ENCODE peak calls at places on chromosome 19, in five cellular contexts. Y, F, Z, I and N are unnamed samples.

GRCh38 chr19:10290876-10291553 is 1.3 kb downstream of the ICAM5 start:
- DNase-seq in Z (peak; percentile 32), F (no peak), I (peak; percentile 92), Y (peak; percentile 84), N (no peak)

GRCh38 chr19:35500611-35501010 is 10.3 kb upstream of the KRTDAP start:
- DNase-seq in Y (no peak), F (no peak), I (no peak), Z (no peak), N (no peak)

GRCh38 chr19:31528261-31528660 is 179.0 kb upstream of the TSHZ3 start:
- DNase-seq in F (no peak), I (no peak), Y (no peak), Z (no peak), N (no peak)

GRCh38 chr19:54431255-54431838 is 16.1 kb downstream of the TTYH1 start:
- DNase-seq in F (peak; percentile 41), Y (no peak), I (no peak), Z (peak; percentile 38), N (peak; percentile 40)

GRCh38 chr19:30076101-30076551 is 134.1 kb downstream of the URI1 start:
- DNase-seq in F (no peak), I (peak; percentile 43), Y (peak; percentile 19), Z (no peak), N (no peak)

GRCh38 chr19:16295071-16295470 is 29.6 kb upstream of the KLF2 start:
- DNase-seq in F (no peak), I (no peak), Y (no peak), Z (no peak), N (no peak)

GRCh38 chr19:56097306-56097705 is 23.8 kb downstream of the ZNF787 start:
- DNase-seq in F (no peak), Z (no peak), Y (no peak), I (peak; percentile 67), N (no peak)

GRCh38 chr19:4515732-4516131 is 2.6 kb downstream of the PLIN4 start:
- DNase-seq in I (no peak), F (no peak), Z (no peak), Y (no peak), N (no peak)

GRCh38 chr19:35040826-35041547 is 534 bp upstream of the HPN start:
- DNase-seq in Y (peak; percentile 92), I (peak; percentile 93), F (peak; percentile 48), Z (peak; percentile 100), N (no peak)

GRCh38 chr19:39199025-39199424 is 2.3 kb downstream of the NCCRP1 start:
- DNase-seq in Z (no peak), I (no peak), F (peak; percentile 56), Y (no peak), N (peak; percentile 73)

GRCh38 chr19:13849991-13850909 is 26.7 kb upstream of the NANOS3 start:
- DNase-seq in F (peak; percentile 84), I (peak; percentile 98), Y (peak; percentile 84), Z (peak; percentile 74), N (peak; percentile 62)

GRCh38 chr19:41354343-41354974 is 737 bp upstream of the TGFB1 start:
- DNase-seq in Z (no peak), I (peak; percentile 84), F (no peak), Y (peak; percentile 49), N (no peak)
- H3K4me3 ChIP-seq in Z (peak overlapping the region; percentile 67), I (peak overlapping the region; percentile 89), F (peak overlapping the region; percentile 93), Y (peak overlapping the region; percentile 97), N (peak overlapping the region; percentile 89)

DNA sequence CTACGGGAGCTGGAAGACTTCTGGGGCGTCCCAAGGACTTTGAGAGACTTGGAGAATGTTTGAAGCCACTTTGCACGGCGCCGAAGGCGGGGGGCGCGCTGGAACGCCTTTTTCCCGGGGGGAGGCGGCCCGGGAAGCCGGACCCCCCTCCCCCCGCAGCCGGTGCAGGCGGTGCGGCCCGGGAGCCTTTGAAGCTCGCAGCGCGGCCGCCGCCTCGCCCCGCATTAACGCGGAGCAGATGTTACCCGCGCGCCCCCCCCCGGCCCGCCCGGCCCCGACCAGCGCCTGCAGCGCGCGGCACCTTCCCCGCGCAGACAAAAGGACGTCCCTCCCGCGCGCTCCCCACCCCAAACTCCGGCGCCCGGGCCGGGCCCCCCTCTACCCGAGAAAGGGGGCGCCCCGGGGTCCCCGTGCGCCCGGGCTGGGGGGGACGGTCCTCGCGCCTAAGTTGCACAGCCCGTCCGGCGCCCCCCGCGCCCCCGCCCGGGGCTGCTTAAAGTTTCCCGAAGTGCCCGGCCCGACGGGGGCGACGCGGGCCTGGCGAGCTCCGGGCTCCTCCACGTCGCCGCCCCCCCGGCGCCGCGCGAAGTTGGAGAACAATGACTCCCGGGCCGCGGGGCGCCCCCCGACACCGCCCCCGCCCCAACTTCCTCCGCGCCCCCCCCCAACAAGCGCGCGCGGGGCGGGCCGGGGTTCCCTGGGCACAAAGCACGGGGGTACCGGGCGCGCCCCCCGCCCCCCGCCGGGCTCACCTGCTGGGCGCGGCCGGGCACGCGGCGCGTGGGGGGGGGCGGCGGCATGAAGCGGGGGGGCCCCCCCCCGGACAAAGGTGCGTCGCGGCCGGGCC is 644 bp downstream of the TCF3 start:
- DNase-seq in Z (no peak), Y (no peak), I (peak; percentile 93), F (peak; percentile 26), N (peak; percentile 25)
- TF ChIP-seq CTCF in Z (no peak), Y (no peak), I (no peak), F (no peak), N (no peak)

DNA sequence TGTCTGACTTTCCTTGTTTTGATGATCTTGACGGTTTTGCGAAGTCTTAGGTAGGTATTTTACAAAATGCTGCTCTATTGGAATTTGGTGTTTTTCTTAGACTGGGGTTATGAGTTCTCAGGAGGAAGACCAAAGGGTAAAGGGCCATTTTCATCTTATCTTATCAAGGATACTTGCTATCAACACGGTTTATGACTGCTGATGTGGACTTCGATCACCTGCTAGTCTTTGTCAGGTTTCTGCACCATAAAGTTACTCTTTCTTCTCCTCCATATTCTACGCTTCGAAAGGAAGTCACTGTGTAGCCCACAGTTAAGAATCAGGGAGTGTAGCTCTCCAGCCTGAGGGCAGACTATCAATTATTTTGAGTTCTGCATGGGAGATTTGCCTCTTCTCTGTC is 7.4 kb upstream of the CEBPG start:
- DNase-seq in F (no peak), I (no peak), Z (no peak), Y (no peak), N (no peak)
- H3K4me3 ChIP-seq in F (no peak overlapping the region), I (no peak overlapping the region), Z (no peak overlapping the region), Y (no peak overlapping the region), N (no peak overlapping the region)

GRCh38 chr19:18522124-18522861 is 423 bp upstream of the ELL start:
- DNase-seq in Z (peak; percentile 100), I (peak; percentile 100), Y (peak; percentile 100), F (peak; percentile 100), N (peak; percentile 100)

GRCh38 chr19:18519962-18520847 is 1.7 kb downstream of the ELL start:
- DNase-seq in Z (peak; percentile 94), I (no peak), Y (peak; percentile 73), F (peak; percentile 83), N (peak; percentile 85)

GRCh38 chr19:18521692-18522123 is at the start of gene ELL:
- DNase-seq in F (no peak), I (no peak), Z (peak; percentile 35), Y (no peak), N (no peak)

GRCh38 chr19:18518639-18519038 is 3.2 kb downstream of the ELL start:
- DNase-seq in Y (no peak), Z (no peak), I (no peak), F (no peak), N (no peak)

GRCh38 chr19:18520848-18521691 is 800 bp downstream of the ELL start:
- DNase-seq in I (no peak), F (no peak), Z (peak; percentile 40), Y (peak; percentile 51), N (no peak)
- TF ChIP-seq CTCF in I (no peak), F (no peak), Z (peak; percentile 25), Y (no peak), N (no peak)

GRCh38 chr19:57708641-57709354 is at the start of gene ZNF154:
- DNase-seq in I (peak; percentile 78), Y (peak; percentile 50), F (peak; percentile 84), Z (peak; percentile 47), N (peak; percentile 50)
- H3K4me3 ChIP-seq in I (peak within 1 kb of the TSS; percentile 56), Y (peak within 1 kb of the TSS; percentile 51), F (peak within 1 kb of the TSS; percentile 87), Z (peak within 1 kb of the TSS; percentile 58), N (peak within 1 kb of the TSS; percentile 57)

GRCh38 chr19:48890551-48890950 is 8.0 kb downstream of the TULP2 start:
- DNase-seq in Z (no peak), I (no peak), F (no peak), Y (no peak), N (no peak)

GRCh38 chr19:48887861-48888612 is 10.5 kb downstream of the TULP2 start:
- DNase-seq in Y (no peak), Z (no peak), I (peak; percentile 55), F (no peak), N (no peak)
- TF ChIP-seq CTCF in Y (no peak), Z (no peak), I (no peak), F (no peak), N (no peak)